ENCODE peak calls at places on chromosomes 12 and 14, in five cellular contexts. G is cardiac fibroblast, J is stomach, Z is ovary, U is heart right ventricle. B is an unnamed sample.

GRCh38 chr14:104288272-104288671 is 149.9 kb downstream of the KIF26A start:
- DNase-seq in U (no peak), J (no peak), G (no peak), Z (peak), B (no peak)

GRCh38 chr14:71363961-71364360 is 456.7 kb downstream of the PCNX1 start:
- DNase-seq in J (no peak), Z (no peak), U (no peak), G (peak), B (no peak)

GRCh38 chr14:93753647-93754046 is 34.6 kb downstream of the PRIMA1 start:
- DNase-seq in U (no peak), J (no peak), Z (no peak), G (no peak), B (no peak)

GRCh38 chr14:57245941-57246340 is 22.8 kb downstream of the EXOC5 start:
- DNase-seq in J (no peak), Z (no peak), G (peak), U (no peak), B (no peak)

GRCh38 chr12:58026892-58027891 is 85.8 kb downstream of the ATP23 start:
- DNase-seq in J (no peak), U (no peak), Z (no peak), G (peak), B (no peak)

GRCh38 chr14:63493246-63493645 is 49.9 kb downstream of the PPP2R5E start:
- DNase-seq in J (no peak), G (peak), Z (no peak), U (no peak), B (no peak)

GRCh38 chr12:92574046-92574783 is 128.6 kb upstream of the PLEKHG7 start:
- DNase-seq in Z (no peak), G (no peak), U (no peak), J (no peak), B (peak)

GRCh38 chr14:42222924-42223471 is 616.3 kb downstream of the LRFN5 start:
- DNase-seq in Z (no peak), J (no peak), U (peak), G (peak), B (no peak)

GRCh38 chr12:58930770-58931324 is 10.5 kb upstream of the LRIG3 start:
- DNase-seq in G (no peak), Z (no peak), U (no peak), J (no peak), B (no peak)

GRCh38 chr12:124964251-124964650 is 24.7 kb downstream of the DHX37 start:
- DNase-seq in U (no peak), G (no peak), J (no peak), Z (no peak), B (no peak)

GRCh38 chr12:31773223-31773750 is 44.5 kb upstream of the AMN1 start:
- DNase-seq in Z (no peak), G (peak), J (no peak), U (no peak), B (no peak)

GRCh38 chr14:91088585-91088984 is 25.3 kb upstream of the DGLUCY start:
- DNase-seq in J (peak), U (no peak), G (no peak), Z (no peak), B (no peak)

GRCh38 chr12:101925935-101926334 is 48.6 kb downstream of the DRAM1 start:
- DNase-seq in G (no peak), J (no peak), Z (no peak), U (no peak), B (no peak)

GRCh38 chr14:94932589-94932988 is 162.7 kb upstream of the GSC start:
- DNase-seq in G (no peak), Z (no peak), J (no peak), U (no peak), B (no peak)

GRCh38 chr14:76227450-76228050 is 75.8 kb downstream of the GPATCH2L start:
- DNase-seq in G (peak), U (no peak), J (no peak), Z (no peak), B (no peak)

GRCh38 chr14:71647086-71647784 is 285.0 kb upstream of the RGS6 start:
- DNase-seq in J (peak), G (no peak), Z (no peak), U (no peak), B (peak)

GRCh38 chr14:91484186-91484585 is 25.9 kb downstream of the PPP4R3A start:
- DNase-seq in J (no peak), G (no peak), Z (no peak), U (no peak), B (no peak)

GRCh38 chr12:122951406-122951805 is 14.9 kb downstream of the ABCB9 start:
- DNase-seq in J (peak), U (no peak), G (no peak), Z (no peak), B (no peak)
- TF ChIP-seq CTCF in J (no peak), U (no peak), G (no peak), Z (no peak), B (no peak)

GRCh38 chr12:21257172-21257571 is 77.5 kb downstream of the SLCO1A2 start:
- DNase-seq in G (no peak), J (no peak), Z (no peak), U (no peak), B (no peak)
- H3K4me3 ChIP-seq in G (no peak), J (no peak), Z (no peak), U (no peak), B (no peak)

DNA sequence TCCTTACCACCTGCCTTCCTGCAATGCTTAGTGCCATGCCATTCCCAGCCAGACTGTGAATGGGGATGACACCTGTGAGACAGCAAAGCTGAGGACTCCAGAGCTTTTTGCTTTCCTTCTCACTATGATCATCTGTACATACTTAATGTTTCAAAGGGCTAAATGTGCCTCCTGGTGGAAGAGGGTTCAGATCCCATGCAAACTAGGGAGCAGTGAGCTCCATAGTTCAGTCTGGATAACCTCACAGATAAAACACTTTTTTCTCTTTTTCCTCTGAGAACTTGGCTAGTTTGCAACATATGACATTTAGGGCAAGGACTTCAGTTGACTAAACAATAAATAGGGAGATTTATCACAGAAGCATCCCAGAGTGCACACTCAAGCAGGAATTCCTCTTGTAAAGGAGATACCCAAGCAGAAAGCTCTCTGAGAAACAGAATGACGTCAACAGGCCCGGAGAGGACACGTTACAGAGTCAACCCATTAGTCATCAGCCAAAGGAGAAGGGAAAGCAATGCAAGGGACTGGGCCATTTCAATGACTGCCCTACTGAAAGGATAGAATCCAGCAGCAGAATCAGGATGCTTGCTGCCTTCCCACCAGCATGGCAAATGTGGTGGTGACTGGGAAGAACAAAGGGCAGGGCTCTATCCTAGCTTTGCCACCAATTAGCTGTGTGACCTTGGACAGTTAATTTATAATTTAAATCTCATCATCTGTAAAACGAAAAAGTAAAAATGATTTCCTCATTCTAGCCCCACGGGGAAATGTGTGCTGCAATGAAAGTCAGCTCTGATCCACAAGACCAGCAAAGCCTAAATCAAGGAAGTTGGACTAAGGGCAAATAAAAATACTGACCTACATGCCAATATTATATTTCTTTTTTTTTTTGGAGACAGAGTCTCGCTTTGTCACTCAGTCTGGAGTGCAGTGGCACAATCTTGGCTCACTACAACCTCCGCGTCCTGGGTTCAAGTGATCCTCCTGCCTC is 80.9 kb upstream of the ACTN1 start:
- DNase-seq in Z (no peak), G (peak), J (no peak), U (no peak), B (no peak)
- TF ChIP-seq CTCF in Z (no peak), G (no peak), J (no peak), U (no peak), B (no peak)

DNA sequence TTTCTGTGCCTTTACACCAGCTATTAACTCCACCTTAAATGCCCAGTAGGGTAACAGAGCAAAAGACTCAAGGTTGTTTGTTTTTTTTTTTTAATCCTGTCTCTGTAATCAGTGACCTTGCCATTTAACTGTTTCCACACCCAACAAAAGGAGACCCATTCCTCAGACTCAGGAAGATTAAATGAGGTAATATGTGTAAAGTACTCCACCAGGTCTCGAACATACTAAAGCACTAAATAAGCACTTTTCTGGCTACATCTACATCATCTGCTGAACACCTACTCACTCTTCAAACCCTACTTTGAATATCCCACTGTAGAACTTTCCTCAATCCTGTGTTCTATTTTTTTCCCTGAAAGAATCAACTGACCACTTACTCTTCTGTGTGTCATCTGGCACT is 4.1 kb downstream of the SLC2A13 start:
- DNase-seq in Z (no peak), G (no peak), U (no peak), J (no peak), B (no peak)
- H3K4me3 ChIP-seq in Z (no peak), G (no peak), U (no peak), J (no peak), B (no peak)

GRCh38 chr14:100105357-100106169 is 40.3 kb downstream of the EVL start:
- DNase-seq in U (no peak), Z (peak), G (no peak), J (no peak), B (no peak)

GRCh38 chr14:100107236-100107635 is 42.0 kb downstream of the EVL start:
- DNase-seq in G (no peak), Z (peak), U (no peak), J (no peak), B (no peak)

GRCh38 chr14:100108042-100108825 is 43.0 kb downstream of the EVL start:
- DNase-seq in U (peak), G (peak), Z (peak), J (peak), B (no peak)

GRCh38 chr14:100106260-100106659 is 41.0 kb downstream of the EVL start:
- DNase-seq in G (no peak), U (no peak), J (no peak), Z (peak), B (no peak)

GRCh38 chr14:100106661-100107112 is 41.5 kb downstream of the EVL start:
- DNase-seq in U (peak), G (no peak), Z (peak), J (no peak), B (no peak)
- TF ChIP-seq CTCF in U (no peak), G (no peak), Z (no peak), J (no peak), B (no peak)

B was measured in LNCaP clone FGC.